ENCODE peak calls at places on chromosomes 6 and 20, in seven cellular contexts. J is HEK293T, D is WTC11, T is HCT116, E is K562, I is H1, A is GM12878. C is an unnamed sample.
A peak's percentile ranks its signal among the peaks of the same experiment; 100 is the strongest.

GRCh38 chr6:100595456-100595855 is 130.7 kb upstream of the SIM1 start:
- DNase-seq in D (no peak), A (no peak), T (no peak), E (no peak), I (no peak), J (no peak), C (no peak)

GRCh38 chr6:16061833-16062232 is 67.1 kb upstream of the MYLIP start:
- DNase-seq in E (no peak), J (no peak), D (no peak), A (no peak), I (no peak), T (no peak), C (no peak)

GRCh38 chr6:118722820-118723526 is 71.6 kb upstream of the CEP85L start:
- DNase-seq in I (no peak), A (no peak), E (no peak), J (no peak), D (no peak), T (no peak), C (no peak)

GRCh38 chr6:144314003-144314485 is 28.9 kb downstream of the UTRN start:
- DNase-seq in I (no peak), T (no peak), J (no peak), E (no peak), A (no peak), D (no peak), C (no peak)

GRCh38 chr6:17233531-17233930 is 47.6 kb upstream of the RBM24 start:
- DNase-seq in I (no peak), D (no peak), A (no peak), T (no peak), E (no peak), J (no peak), C (peak; percentile 12)

GRCh38 chr6:63504777-63505384 is 67.4 kb upstream of the LOC128125822 start:
- DNase-seq in I (no peak), T (peak; percentile 34), J (no peak), D (no peak), A (peak; percentile 89), E (no peak), C (no peak)

GRCh38 chr20:62831854-62832211 is 15.0 kb downstream of the COL9A3 start:
- DNase-seq in E (no peak), T (no peak), I (no peak), D (no peak), J (no peak), A (no peak), C (peak; percentile 65)

GRCh38 chr6:17281100-17281496 is at the start of gene RBM24:
- DNase-seq in D (peak; percentile 71), J (peak; percentile 58), I (no peak), A (no peak), E (no peak), T (peak; percentile 51), C (peak; percentile 66)

GRCh38 chr6:1495344-1495743 is 106.0 kb downstream of the FOXF2 start:
- DNase-seq in E (no peak), T (no peak), I (no peak), A (no peak), J (no peak), D (no peak), C (no peak)

GRCh38 chr20:37886851-37887297 is 16.1 kb upstream of the VSTM2L start:
- DNase-seq in J (no peak), A (peak; percentile 9), I (no peak), D (no peak), T (no peak), E (peak; percentile 48), C (peak; percentile 79)
- TF ChIP-seq SP1 in J (no peak), A (no peak), I (no peak), D (no peak), T (no peak), E (no peak), C (no peak)

GRCh38 chr6:33738153-33738552 is 8.6 kb downstream of the IP6K3 start:
- DNase-seq in T (no peak), A (no peak), E (no peak), D (no peak), I (no peak), J (no peak), C (no peak)
- TF ChIP-seq SP1 in T (no peak), A (no peak), E (no peak), D (no peak), I (no peak), J (no peak), C (no peak)

GRCh38 chr6:5162401-5162800 is 77.3 kb downstream of the PPP1R3G start:
- DNase-seq in A (no peak), D (no peak), I (no peak), T (no peak), E (no peak), J (no peak), C (no peak)

GRCh38 chr6:5164092-5164491 is 79.0 kb downstream of the PPP1R3G start:
- DNase-seq in I (no peak), J (no peak), T (no peak), E (no peak), A (no peak), D (no peak), C (no peak)

GRCh38 chr6:5172057-5172683 is 87.0 kb downstream of the PPP1R3G start:
- DNase-seq in J (no peak), D (no peak), E (no peak), T (no peak), I (no peak), A (no peak), C (no peak)

GRCh38 chr6:5163233-5163632 is 78.1 kb downstream of the PPP1R3G start:
- DNase-seq in J (no peak), T (no peak), E (no peak), I (no peak), A (no peak), D (no peak), C (no peak)

DNA sequence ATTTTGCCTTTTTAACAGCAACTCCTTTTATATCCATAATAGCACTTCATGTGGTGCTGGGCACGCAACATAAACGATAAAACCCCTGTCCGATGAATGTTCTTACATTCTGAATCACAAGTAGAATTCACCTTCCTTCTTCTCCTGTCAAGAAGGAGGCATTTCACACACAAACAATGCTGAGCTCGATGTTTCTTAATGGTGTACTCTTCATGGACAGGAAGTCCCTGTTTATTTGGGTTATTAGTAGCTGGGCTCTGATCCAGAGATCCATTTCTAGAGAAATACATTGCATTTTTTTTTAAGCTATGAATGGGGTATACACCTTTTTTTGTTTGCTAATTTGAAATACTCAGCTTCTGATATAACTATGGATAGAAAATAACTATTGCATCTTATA is 82.4 kb downstream of the PPP1R3G start:
- DNase-seq in I (no peak), J (no peak), T (no peak), A (no peak), D (no peak), E (no peak), C (no peak)
- TF ChIP-seq SP1 in I (no peak), J (no peak), T (no peak), A (no peak), D (no peak), E (no peak), C (no peak)

DNA sequence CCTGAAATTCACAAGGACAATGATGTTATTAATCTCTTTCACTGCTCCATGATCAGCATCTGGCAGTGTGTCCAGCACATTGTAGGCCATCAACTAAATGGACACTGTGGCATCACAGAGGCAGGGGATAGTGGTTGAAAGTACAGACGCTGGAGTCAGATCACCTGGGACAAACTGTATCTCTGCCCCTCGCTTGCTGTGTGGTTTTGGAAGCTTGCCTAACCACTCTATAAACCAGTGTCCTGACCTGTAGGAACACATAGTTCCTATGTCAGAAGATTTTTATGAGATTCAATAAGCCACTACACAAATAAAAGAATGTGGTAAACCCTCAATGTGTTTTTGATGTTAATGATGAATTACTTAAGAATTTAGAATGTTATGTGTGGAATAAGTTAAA is 219.3 kb upstream of the RNF217 start:
- DNase-seq in I (no peak), J (no peak), E (no peak), T (no peak), D (no peak), A (no peak), C (no peak)
- TF ChIP-seq SP1 in I (no peak), J (no peak), E (no peak), T (no peak), D (no peak), A (no peak), C (no peak)

GRCh38 chr6:131694832-131695426 is 6.3 kb downstream of the OR2A4 start:
- DNase-seq in J (peak; percentile 82), E (peak; percentile 48), D (peak; percentile 68), T (peak; percentile 47), A (no peak), I (peak; percentile 38), C (peak; percentile 77)
- TF ChIP-seq SP1 in J (no peak), E (no peak), D (no peak), T (no peak), A (no peak), I (no peak), C (no peak)

DNA sequence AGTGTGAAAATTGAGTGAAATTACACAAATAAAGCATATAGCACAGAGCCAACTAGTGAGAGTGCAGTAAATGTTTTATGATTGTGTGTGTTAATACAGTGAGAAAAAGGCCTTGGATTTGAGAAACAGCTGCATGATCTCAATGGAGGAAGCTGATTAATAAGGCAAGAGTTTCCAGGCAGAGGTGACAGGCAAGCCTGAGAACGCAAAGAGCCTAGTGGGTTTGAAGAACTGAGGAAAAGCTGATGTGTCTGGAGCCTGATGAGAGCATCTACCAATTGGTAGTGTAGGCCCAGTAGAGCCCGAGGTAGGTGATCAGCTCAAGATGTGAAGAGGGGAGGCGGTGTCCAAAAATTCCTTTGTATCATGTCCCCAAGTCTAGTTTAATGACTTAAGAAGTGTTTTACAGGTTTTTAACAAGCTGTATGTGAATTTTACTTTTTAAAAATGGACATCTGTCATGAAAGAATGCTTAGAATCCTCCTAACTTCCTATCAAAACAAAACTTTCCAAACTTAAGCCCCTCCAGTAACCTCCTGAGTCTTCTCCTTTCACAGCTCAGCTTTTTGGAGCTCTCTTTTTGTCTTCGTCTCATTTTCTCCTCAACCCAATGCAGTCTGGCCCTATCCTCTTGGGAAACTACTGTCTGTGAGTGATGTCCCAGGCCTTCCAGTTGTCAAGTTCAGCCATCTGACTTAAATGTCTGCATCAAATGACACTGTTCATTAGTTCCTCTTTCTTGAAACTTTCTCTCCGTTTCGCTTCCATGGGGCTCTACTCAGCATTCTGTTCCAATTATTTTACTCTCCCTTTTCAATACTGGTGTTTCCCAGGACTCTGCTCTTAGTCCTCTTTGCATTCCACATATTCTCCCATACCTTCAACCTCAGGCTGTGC is 1.2 kb downstream of the CDC40 start:
- DNase-seq in A (no peak), T (no peak), J (no peak), D (no peak), I (no peak), E (no peak), C (no peak)
- TF ChIP-seq SP1 in A (no peak), T (no peak), J (no peak), D (no peak), I (no peak), E (no peak), C (no peak)